ENCODE peak calls at places on chromosome 13, in four cellular contexts. T is amniotic stem cell, L is RPMI7951, E is AG08396. X is an unnamed sample.

GRCh38 chr13:35144496-35144895 is 202.4 kb downstream of the NBEA start:
- DNase-seq in E (peak), T (no peak), L (peak), X (no peak)

GRCh38 chr13:20270163-20270865 is 38.2 kb upstream of the GJB6 start:
- DNase-seq in E (no peak), L (peak), T (no peak), X (no peak)

GRCh38 chr13:34411881-34412280 is 530.2 kb upstream of the NBEA start:
- DNase-seq in L (no peak), E (no peak), T (no peak), X (no peak)

GRCh38 chr13:50340566-50341287 is 325.5 kb downstream of the KCNRG start:
- DNase-seq in E (no peak), T (no peak), L (no peak), X (no peak)

GRCh38 chr13:76813874-76814273 is 72.3 kb downstream of the KCTD12 start:
- DNase-seq in L (no peak), E (no peak), T (no peak), X (peak)

GRCh38 chr13:97834255-97834654 is 119.2 kb upstream of the IPO5 start:
- DNase-seq in T (no peak), L (no peak), E (no peak), X (no peak)

GRCh38 chr13:94232956-94233355 is 246.5 kb downstream of the DCT start:
- DNase-seq in L (no peak), T (no peak), E (no peak), X (no peak)

GRCh38 chr13:50275392-50276063 is 260.3 kb downstream of the KCNRG start:
- DNase-seq in E (no peak), T (no peak), L (no peak), X (no peak)

GRCh38 chr13:44322928-44323327 is 50.7 kb upstream of the SERP2 start:
- DNase-seq in L (no peak), T (no peak), E (no peak), X (no peak)

GRCh38 chr13:42876810-42877550 is 95.6 kb downstream of the FAM216B start:
- DNase-seq in L (peak), T (no peak), E (no peak), X (no peak)

GRCh38 chr13:59318320-59318930 is 845.3 kb downstream of the DIAPH3 start:
- DNase-seq in L (peak), E (peak), T (peak), X (no peak)

GRCh38 chr13:99124695-99125334 is 75.8 kb upstream of the UBAC2 start:
- DNase-seq in E (peak), L (peak), T (peak), X (peak)

GRCh38 chr13:45527699-45528462 is 63.1 kb downstream of the COG3 start:
- DNase-seq in E (no peak), L (no peak), T (no peak), X (no peak)

GRCh38 chr13:78806457-78806856 is 147.5 kb upstream of the OBI1 start:
- DNase-seq in L (no peak), T (no peak), E (no peak), X (no peak)

GRCh38 chr13:42312817-42313431 is 41.0 kb downstream of the AKAP11 start:
- DNase-seq in L (no peak), E (no peak), T (no peak), X (no peak)

GRCh38 chr13:97273341-97273831 is 51.3 kb downstream of the MBNL2 start:
- DNase-seq in T (no peak), E (no peak), L (no peak), X (no peak)

GRCh38 chr13:21060827-21061076 is 634 bp downstream of the LATS2 start:
- DNase-seq in L (no peak), T (no peak), E (no peak), X (no peak)

GRCh38 chr13:53439439-53440225 is 411.0 kb downstream of the OLFM4 start:
- DNase-seq in T (no peak), L (no peak), E (no peak), X (no peak)

GRCh38 chr13:31922724-31923123 is 108.8 kb upstream of the FRY start:
- DNase-seq in E (no peak), T (no peak), L (no peak), X (no peak)

GRCh38 chr13:27790523-27790922 is 1.8 kb upstream of the GSX1 start:
- DNase-seq in E (no peak), L (no peak), T (no peak), X (no peak)

GRCh38 chr13:31320946-31321345 is 121.2 kb downstream of the B3GLCT start:
- DNase-seq in T (no peak), E (no peak), L (no peak), X (no peak)

GRCh38 chr13:112113355-112113754 is 46.4 kb downstream of the SOX1 start:
- DNase-seq in T (no peak), E (no peak), L (no peak), X (no peak)

GRCh38 chr13:112370311-112370710 is 5.8 kb upstream of the SPACA7 start:
- DNase-seq in E (no peak), L (no peak), T (no peak), X (no peak)

GRCh38 chr13:42574435-42575311 is 721 bp downstream of the TNFSF11 start:
- DNase-seq in T (no peak), L (no peak), E (no peak), X (no peak)

GRCh38 chr13:31044658-31045620 is 112.5 kb downstream of the TEX26 start:
- DNase-seq in L (peak), T (no peak), E (no peak), X (no peak)

GRCh38 chr13:83752141-83752540 is 130.1 kb downstream of the SLITRK1 start:
- DNase-seq in T (no peak), L (peak), E (no peak), X (no peak)

GRCh38 chr13:70784590-70784989 is 676.3 kb upstream of the KLHL1 start:
- DNase-seq in T (no peak), E (no peak), L (no peak), X (no peak)

GRCh38 chr13:73075546-73075945 is 16.7 kb downstream of the KLF5 start:
- DNase-seq in L (no peak), T (no peak), E (no peak), X (no peak)

GRCh38 chr13:39916330-39916729 is 260.9 kb downstream of the COG6 start:
- DNase-seq in E (no peak), L (no peak), T (no peak), X (no peak)

GRCh38 chr13:22926176-22927007 is 254.4 kb upstream of the SGCG start:
- DNase-seq in E (peak), L (peak), T (no peak), X (no peak)

GRCh38 chr13:78660130-78660857 is 1.3 kb upstream of the OBI1 start:
- DNase-seq in L (peak), T (no peak), E (no peak), X (no peak)

GRCh38 chr13:101985321-101985720 is 416.5 kb downstream of the FGF14 start:
- DNase-seq in T (no peak), L (no peak), E (peak), X (no peak)

X was measured in GF-D8.